ENCODE peak calls at places on chromosomes 6 and 20, in nine cellular contexts. E is adrenal gland, G is cardiac fibroblast, N is dorsolateral prefrontal cortex, P is PC-9, H is left lung, U is heart right ventricle, M is AG04450, Z is HFF-Myc. J is an unnamed sample.

GRCh38 chr6:38824243-38824894 is 109.3 kb downstream of the DNAH8 start:
- DNase-seq in E (no peak), G (no peak), N (no peak), P (no peak), H (no peak), U (no peak), M (no peak), Z (no peak), J (no peak)

GRCh38 chr20:40564997-40565680 is 123.9 kb downstream of the MAFB start:
- DNase-seq in E (peak), G (peak), N (no peak), P (no peak), H (no peak), U (no peak), M (peak), Z (peak), J (peak)

GRCh38 chr6:166860392-166860791 is 96.0 kb downstream of the RNASET2 start:
- DNase-seq in E (no peak), G (no peak), N (no peak), P (no peak), H (no peak), U (no peak), M (no peak), Z (no peak), J (no peak)

GRCh38 chr6:1916334-1916985 is 306.7 kb downstream of the FOXC1 start:
- DNase-seq in E (no peak), G (peak), N (no peak), P (peak), H (no peak), U (no peak), M (peak), Z (peak), J (peak)

GRCh38 chr6:163416640-163417253 is 2.2 kb downstream of the QKI start:
- DNase-seq in E (no peak), G (peak), N (no peak), P (peak), H (no peak), U (peak), M (peak), Z (peak), J (peak)

GRCh38 chr6:10385512-10386132 is 29.3 kb downstream of the TFAP2A start:
- DNase-seq in E (no peak), G (no peak), N (no peak), P (no peak), H (no peak), U (no peak), M (no peak), Z (no peak), J (no peak)

GRCh38 chr6:12592634-12593033 is 123.9 kb upstream of the PHACTR1 start:
- DNase-seq in E (no peak), G (no peak), N (no peak), P (peak), H (no peak), U (no peak), M (no peak), Z (no peak), J (no peak)

GRCh38 chr6:44925100-44925739 is 402.9 kb upstream of the RUNX2 start:
- DNase-seq in E (no peak), G (peak), N (no peak), P (peak), H (no peak), U (no peak), M (no peak), Z (no peak), J (no peak)

GRCh38 chr20:46520976-46521579 is 7.7 kb upstream of the ZNF334 start:
- DNase-seq in E (peak), G (peak), N (peak), P (peak), H (no peak), U (peak), M (peak), Z (peak), J (peak)

GRCh38 chr20:61516398-61517208 is 264.5 kb downstream of the CDH4 start:
- DNase-seq in E (no peak), G (no peak), N (no peak), P (no peak), H (no peak), U (peak), M (no peak), Z (peak), J (no peak)

GRCh38 chr6:132669690-132670291 is 10.8 kb upstream of the TAAR1 start:
- DNase-seq in E (no peak), G (peak), N (no peak), P (peak), H (no peak), U (no peak), M (no peak), Z (peak), J (peak)

GRCh38 chr6:11040134-11040533 is 4.0 kb downstream of the ELOVL2 start:
- DNase-seq in E (no peak), G (no peak), N (no peak), P (no peak), H (no peak), U (no peak), M (no peak), Z (no peak), J (no peak)

GRCh38 chr6:81767163-81768000 is 14.9 kb upstream of the TENT5A start:
- DNase-seq in E (no peak), G (peak), N (no peak), P (peak), H (peak), U (no peak), M (no peak), Z (no peak), J (no peak)

GRCh38 chr20:40431112-40431511 is 257.9 kb downstream of the MAFB start:
- DNase-seq in E (no peak), G (no peak), N (no peak), P (no peak), H (no peak), U (no peak), M (no peak), Z (no peak), J (no peak)

GRCh38 chr6:150079604-150080003 is 10.7 kb upstream of the ULBP3 start:
- DNase-seq in E (no peak), G (no peak), N (no peak), P (no peak), H (no peak), U (no peak), M (no peak), Z (no peak), J (peak)

GRCh38 chr20:23320317-23320716 is 30.3 kb upstream of the NXT1 start:
- DNase-seq in E (no peak), G (peak), N (no peak), P (no peak), H (no peak), U (no peak), M (no peak), Z (peak), J (no peak)

GRCh38 chr6:111875741-111876140 is 2.5 kb upstream of the FYN start:
- DNase-seq in E (no peak), G (no peak), N (no peak), P (no peak), H (no peak), U (no peak), M (no peak), Z (no peak), J (no peak)

GRCh38 chr6:158068893-158069799 is 87.5 kb downstream of the SYNJ2 start:
- DNase-seq in E (peak), G (peak), N (no peak), P (peak), H (peak), U (no peak), M (no peak), Z (no peak), J (no peak)

GRCh38 chr6:136791296-136792065 is 796 bp downstream of the MAP3K5 start:
- DNase-seq in E (peak), G (peak), N (peak), P (peak), H (peak), U (peak), M (no peak), Z (no peak), J (no peak)

GRCh38 chr6:156589281-156589680 is 187.9 kb upstream of the ARID1B start:
- DNase-seq in E (no peak), G (peak), N (no peak), P (no peak), H (no peak), U (no peak), M (peak), Z (no peak), J (peak)

GRCh38 chr6:90463359-90463758 is 123.5 kb downstream of the MAP3K7 start:
- DNase-seq in E (no peak), G (no peak), N (no peak), P (no peak), H (no peak), U (no peak), M (no peak), Z (no peak), J (no peak)

GRCh38 chr6:163494279-163494727 is 79.8 kb downstream of the QKI start:
- DNase-seq in E (no peak), G (no peak), N (no peak), P (no peak), H (no peak), U (no peak), M (no peak), Z (no peak), J (no peak)

GRCh38 chr20:61436268-61436667 is 184.2 kb downstream of the CDH4 start:
- DNase-seq in E (no peak), G (peak), N (no peak), P (no peak), H (no peak), U (no peak), M (no peak), Z (no peak), J (peak)

GRCh38 chr6:135475292-135475886 is 22.2 kb downstream of the AHI1 start:
- DNase-seq in E (peak), G (no peak), N (no peak), P (no peak), H (no peak), U (no peak), M (peak), Z (peak), J (no peak)

GRCh38 chr6:140394141-140394540 is 1019.7 kb upstream of the CITED2 start:
- DNase-seq in E (no peak), G (no peak), N (no peak), P (no peak), H (no peak), U (no peak), M (no peak), Z (no peak), J (no peak)

GRCh38 chr6:138372711-138373463 is 4.8 kb upstream of the SMIM28 start:
- DNase-seq in E (no peak), G (peak), N (no peak), P (no peak), H (no peak), U (no peak), M (no peak), Z (no peak), J (no peak)

GRCh38 chr20:10953437-10953836 is 279.6 kb upstream of the JAG1 start:
- DNase-seq in E (no peak), G (no peak), N (no peak), P (no peak), H (no peak), U (no peak), M (no peak), Z (no peak), J (no peak)

GRCh38 chr6:24355422-24355821 is 2.4 kb downstream of the DCDC2 start:
- DNase-seq in E (no peak), G (no peak), N (no peak), P (no peak), H (no peak), U (no peak), M (no peak), Z (no peak), J (no peak)

GRCh38 chr6:114162691-114163090 is 180.1 kb downstream of the HS3ST5 start:
- DNase-seq in E (no peak), G (no peak), N (no peak), P (no peak), H (no peak), U (no peak), M (no peak), Z (no peak), J (no peak)

GRCh38 chr6:137729866-137730629 is 137.0 kb upstream of the TNFAIP3 start:
- DNase-seq in E (no peak), G (peak), N (no peak), P (no peak), H (no peak), U (no peak), M (no peak), Z (no peak), J (no peak)

DNA sequence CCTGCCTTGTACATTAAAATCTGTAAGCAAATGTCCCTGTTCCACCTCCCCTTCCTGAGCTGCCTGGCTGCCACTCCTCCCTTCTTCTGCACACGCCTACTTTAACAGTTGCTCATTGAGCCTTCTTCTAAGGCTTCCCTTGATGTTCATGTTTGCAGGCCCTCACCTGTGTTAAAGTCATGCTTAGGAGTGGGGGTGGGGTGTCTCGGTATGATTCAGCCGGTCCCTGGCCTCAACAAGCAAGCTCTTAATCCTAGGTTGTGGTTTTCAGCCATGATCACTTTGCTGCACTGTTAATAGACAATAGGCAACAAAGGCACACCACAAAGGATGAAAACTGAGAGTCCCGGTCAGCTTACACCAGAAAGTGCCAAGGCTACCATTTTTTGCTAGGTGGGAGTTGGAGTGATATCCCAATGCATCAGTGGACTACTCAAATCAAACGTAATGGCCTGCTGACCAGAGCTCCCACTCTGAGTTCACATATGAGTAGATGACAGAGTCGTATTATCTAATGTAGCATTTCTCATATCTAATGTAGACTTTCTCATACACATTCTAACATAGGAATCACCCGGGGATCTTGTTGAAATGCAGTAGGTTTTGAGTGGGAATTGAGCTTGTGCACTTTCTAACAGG is 38.2 kb upstream of the FUCA2 start:
- DNase-seq in E (no peak), G (no peak), N (no peak), P (no peak), H (no peak), U (no peak), M (no peak), Z (no peak), J (no peak)
- TF ChIP-seq CTCF in E (no peak), G (no peak), N (no peak), P (no peak), H (no peak), U (no peak), M (no peak), Z (no peak), J (no peak)

GRCh38 chr20:53749499-53749898 is 155.9 kb upstream of the ZNF217 start:
- DNase-seq in E (no peak), G (no peak), N (no peak), P (no peak), H (no peak), U (no peak), M (no peak), Z (no peak), J (no peak)

GRCh38 chr20:53751394-53752368 is 158.0 kb upstream of the ZNF217 start:
- DNase-seq in E (no peak), G (no peak), N (no peak), P (no peak), H (no peak), U (no peak), M (no peak), Z (no peak), J (no peak)

GRCh38 chr20:53752583-53752970 is 158.9 kb upstream of the ZNF217 start:
- DNase-seq in E (no peak), G (no peak), N (no peak), P (no peak), H (no peak), U (no peak), M (no peak), Z (no peak), J (no peak)

GRCh38 chr20:53748821-53749402 is 155.3 kb upstream of the ZNF217 start:
- DNase-seq in E (no peak), G (no peak), N (no peak), P (no peak), H (no peak), U (no peak), M (no peak), Z (no peak), J (no peak)

DNA sequence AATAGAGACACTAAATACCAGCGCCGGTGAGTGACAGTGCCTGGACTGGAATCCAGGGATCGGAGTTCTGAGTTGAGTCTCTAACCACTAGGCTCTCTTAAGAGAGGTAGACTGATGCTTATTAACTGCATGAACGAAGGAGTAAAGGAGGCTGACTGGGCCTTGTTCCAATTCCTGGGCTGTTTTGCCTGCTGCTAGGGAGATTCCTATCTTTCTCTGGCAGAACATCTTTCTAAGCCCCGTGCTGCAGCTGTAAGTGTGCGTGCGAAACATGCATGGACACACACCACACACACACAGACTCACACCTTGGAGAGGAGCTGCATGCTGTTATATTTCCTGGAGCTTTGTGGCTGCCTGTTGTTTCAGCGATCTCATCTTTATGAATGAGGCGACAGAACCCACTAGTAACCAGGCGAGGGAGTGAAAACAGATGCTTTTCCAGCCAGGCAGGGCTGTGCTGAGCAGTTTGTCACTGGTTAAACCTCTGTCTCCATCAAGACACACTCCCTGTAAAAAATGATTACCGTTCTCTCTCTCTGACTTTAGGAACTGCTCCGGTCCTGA is 157.3 kb upstream of the ZNF217 start:
- DNase-seq in E (no peak), G (peak), N (peak), P (no peak), H (no peak), U (no peak), M (peak), Z (peak), J (peak)
- H3K4me3 ChIP-seq in E (no peak), G (no peak), N (no peak), P (no peak), H (no peak), U (no peak), M (no peak), Z (no peak), J (no peak)

GRCh38 chr6:41332842-41333736 is 2.3 kb upstream of the NCR2 start:
- DNase-seq in E (no peak), G (no peak), N (no peak), P (no peak), H (no peak), U (no peak), M (no peak), Z (no peak), J (no peak)

GRCh38 chr6:41335943-41336342 is 535 bp downstream of the NCR2 start:
- DNase-seq in E (no peak), G (no peak), N (no peak), P (no peak), H (no peak), U (no peak), M (no peak), Z (no peak), J (no peak)

GRCh38 chr6:41336824-41337223 is 1.4 kb downstream of the NCR2 start:
- DNase-seq in E (no peak), G (no peak), N (no peak), P (no peak), H (no peak), U (no peak), M (no peak), Z (no peak), J (no peak)

GRCh38 chr6:41335296-41335695 is at the start of gene NCR2:
- DNase-seq in E (no peak), G (no peak), N (no peak), P (no peak), H (no peak), U (no peak), M (no peak), Z (no peak), J (no peak)

DNA sequence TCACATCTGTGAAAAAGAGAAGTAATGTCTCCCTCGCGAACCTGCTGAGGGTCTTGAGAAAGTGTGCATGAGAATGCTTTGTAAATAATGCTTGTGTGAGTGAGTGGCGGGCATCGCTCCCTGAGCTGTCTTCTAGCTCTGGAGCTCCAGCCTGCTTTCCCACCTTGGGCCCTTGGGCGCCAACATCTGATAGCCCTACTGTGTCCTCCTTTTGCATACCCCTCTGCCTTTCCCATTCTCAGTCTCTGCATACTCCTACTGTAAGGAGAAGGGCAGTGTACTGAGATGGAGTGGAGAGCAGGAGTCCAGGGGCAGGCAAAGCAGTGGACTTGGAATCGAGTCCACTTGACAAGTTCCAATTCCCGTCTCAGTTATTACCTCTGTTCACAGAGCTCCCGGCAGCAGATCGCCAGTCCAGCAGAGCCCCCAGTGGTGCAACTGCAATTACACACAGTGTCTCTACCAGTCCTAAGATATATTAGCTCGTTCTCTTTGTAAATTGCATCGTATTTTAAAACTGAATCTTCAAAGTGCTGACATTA is 855 bp upstream of the NCR2 start:
- DNase-seq in E (no peak), G (no peak), N (no peak), P (no peak), H (no peak), U (no peak), M (no peak), Z (no peak), J (no peak)
- TF ChIP-seq CTCF in E (no peak), G (peak), N (no peak), P (peak), H (no peak), U (no peak), M (peak), Z (no peak), J (no peak)

DNA sequence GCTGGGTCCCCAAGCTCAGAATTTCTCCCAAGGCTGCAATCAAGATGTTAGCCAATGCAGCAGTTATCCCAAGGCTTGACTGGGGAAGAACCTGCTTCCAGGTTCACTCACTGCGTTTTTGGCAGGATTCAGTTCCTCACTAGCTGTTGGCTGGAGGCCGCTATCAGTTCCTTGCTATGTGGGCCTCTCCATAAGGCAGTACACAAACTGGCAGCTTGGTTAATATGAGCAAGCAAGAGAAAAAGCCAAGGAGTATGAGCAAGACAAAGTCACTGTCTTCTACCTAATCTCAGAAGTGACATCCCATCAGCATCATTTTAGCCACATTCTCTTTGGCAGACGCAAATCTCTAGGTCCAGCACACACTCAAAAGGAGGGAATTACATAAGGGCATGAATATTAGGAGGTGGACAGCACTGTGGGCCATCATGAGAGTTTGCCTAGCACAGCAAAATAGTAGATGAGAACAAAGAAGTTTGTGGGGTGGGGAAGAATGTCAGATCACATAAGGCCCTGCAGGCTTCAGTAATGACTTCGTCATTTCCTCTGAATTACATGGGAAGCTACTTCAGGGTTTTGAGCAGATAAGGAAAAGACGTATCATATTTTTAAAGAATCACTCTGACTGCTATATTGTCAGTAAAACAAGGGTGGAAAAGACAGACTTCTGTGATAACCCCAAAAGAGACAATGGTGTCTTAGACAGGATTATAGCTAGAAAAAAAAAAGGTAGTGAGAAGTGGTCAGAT is 25.5 kb downstream of the LMBRD1 start:
- DNase-seq in E (no peak), G (peak), N (no peak), P (no peak), H (no peak), U (no peak), M (no peak), Z (no peak), J (no peak)
- H3K4me3 ChIP-seq in E (no peak), G (no peak), N (no peak), P (no peak), H (no peak), U (no peak), M (no peak), Z (no peak), J (no peak)